ENCODE peak calls at places on chromosomes 7 and 10, in five cellular contexts. F is WERI-Rb-1, H is NCI-H345, B is AG08396, E is ELR. V is an unnamed sample.

GRCh38 chr10:132111871-132112341 is 46.2 kb downstream of the JAKMIP3 start:
- DNase-seq in B (no peak), E (no peak), F (peak), H (no peak), V (no peak)

GRCh38 chr10:43073191-43073590 is 3.7 kb upstream of the RET start:
- DNase-seq in H (no peak), B (no peak), F (no peak), E (no peak), V (no peak)

GRCh38 chr7:17444151-17444550 is 145.7 kb downstream of the AHR start:
- DNase-seq in F (no peak), B (no peak), E (no peak), H (no peak), V (no peak)

GRCh38 chr7:36275735-36276284 is 113.9 kb upstream of the ANLN start:
- DNase-seq in H (no peak), B (no peak), F (no peak), E (no peak), V (no peak)

GRCh38 chr10:84987039-84987438 is 658.6 kb downstream of the CCSER2 start:
- DNase-seq in E (no peak), H (no peak), B (no peak), F (no peak), V (no peak)

GRCh38 chr10:24156686-24157085 is 52.3 kb upstream of the KIAA1217 start:
- DNase-seq in F (no peak), B (no peak), H (no peak), E (peak), V (no peak)

GRCh38 chr7:28055161-28055544 is 125.4 kb downstream of the JAZF1 start:
- DNase-seq in F (no peak), B (peak), H (no peak), E (peak), V (no peak)

GRCh38 chr7:151091431-151091830 is 5.2 kb downstream of the AGAP3 start:
- DNase-seq in H (no peak), E (peak), B (no peak), F (peak), V (no peak)

GRCh38 chr10:72846225-72846624 is 47.3 kb upstream of the OIT3 start:
- DNase-seq in E (peak), H (no peak), F (no peak), B (peak), V (no peak)

GRCh38 chr7:21967500-21968099 is 21.9 kb upstream of the CDCA7L start:
- DNase-seq in F (no peak), H (no peak), E (no peak), B (no peak), V (no peak)

GRCh38 chr10:61692447-61692846 is 29.7 kb downstream of the CABCOCO1 start:
- DNase-seq in B (no peak), H (no peak), E (no peak), F (no peak), V (no peak)